ENCODE peak calls at places on chromosome 20, in four cellular contexts. H is AG09319; L is CD8-positive, alpha-beta T cell; Q is HFFc6. N is an unnamed sample.

GRCh38 chr20:58850693-58851174 is at the start of gene GNAS-AS1:
- DNase-seq in Q (peak), H (peak), L (peak), N (no peak)

GRCh38 chr20:36836591-36837329 is 39.2 kb upstream of the TLDC2 start:
- DNase-seq in L (no peak), H (no peak), Q (peak), N (peak)

GRCh38 chr20:6492396-6493055 is 275.0 kb upstream of the BMP2 start:
- DNase-seq in L (no peak), H (no peak), Q (no peak), N (no peak)

GRCh38 chr20:20373046-20373706 is 5.3 kb downstream of the INSM1 start:
- DNase-seq in L (no peak), H (no peak), Q (peak), N (no peak)

GRCh38 chr20:49811825-49812462 is 684 bp upstream of the SLC9A8 start:
- DNase-seq in L (no peak), Q (peak), H (no peak), N (no peak)

GRCh38 chr20:1876975-1877603 is 18.1 kb upstream of the SIRPA start:
- DNase-seq in L (no peak), Q (no peak), H (no peak), N (no peak)

GRCh38 chr20:8330785-8331699 is 199.0 kb downstream of the PLCB1 start:
- DNase-seq in Q (no peak), H (no peak), L (no peak), N (no peak)

GRCh38 chr20:7608246-7608645 is 332.0 kb downstream of the HAO1 start:
- DNase-seq in H (no peak), L (no peak), Q (no peak), N (no peak)

GRCh38 chr20:4681971-4682370 is 39.7 kb upstream of the PRND start:
- DNase-seq in H (peak), L (no peak), Q (peak), N (no peak)

GRCh38 chr20:16968099-16968498 is 219.9 kb downstream of the OTOR start:
- DNase-seq in L (no peak), H (no peak), Q (no peak), N (no peak)

DNA sequence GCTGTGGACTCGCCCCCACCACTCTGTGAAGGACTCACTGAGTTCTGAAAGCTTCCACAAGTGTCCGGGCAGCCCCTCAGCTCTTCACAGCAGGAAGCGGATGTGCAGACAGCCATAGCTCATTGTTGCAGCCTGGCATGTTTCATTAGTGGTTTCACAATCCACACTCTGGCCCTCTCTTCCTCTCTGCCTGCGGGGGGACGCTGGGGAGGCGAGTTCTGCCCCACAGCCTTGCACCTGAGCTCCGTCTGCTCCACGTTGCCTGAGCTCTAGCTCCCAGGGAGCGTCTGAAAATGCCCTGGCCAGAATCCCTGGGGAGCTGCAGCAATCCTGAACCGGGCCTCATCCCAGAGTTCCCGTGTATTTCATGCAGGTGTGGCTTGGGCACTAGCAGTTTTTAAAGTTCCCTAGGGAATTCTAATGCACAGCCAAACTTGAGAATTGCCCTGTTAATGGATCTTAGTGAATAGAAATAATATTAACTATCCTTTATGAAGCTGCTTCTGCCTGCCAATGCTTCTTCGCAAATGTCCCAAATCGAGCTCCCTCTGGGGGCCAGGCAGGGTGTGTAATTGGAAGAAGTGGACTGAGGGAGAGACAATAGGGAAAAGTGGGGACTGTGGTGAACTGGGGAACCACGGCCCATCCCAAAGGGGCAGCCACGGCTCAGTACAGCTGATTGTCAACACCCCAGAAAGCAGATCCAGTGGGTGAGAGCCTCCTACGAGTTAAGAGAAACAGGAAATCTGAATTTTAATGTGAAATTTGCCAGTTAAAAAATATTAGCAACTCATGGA is 51.5 kb downstream of the CTCFL start:
- DNase-seq in L (no peak), H (no peak), Q (no peak), N (peak)
- TF ChIP-seq CTCF in L (no peak), H (no peak), Q (no peak), N (peak)

GRCh38 chr20:53161473-53161872 is 189.3 kb downstream of the TSHZ2 start:
- DNase-seq in Q (no peak), L (no peak), H (no peak), N (no peak)

GRCh38 chr20:53163486-53163885 is 191.3 kb downstream of the TSHZ2 start:
- DNase-seq in L (no peak), H (no peak), Q (no peak), N (no peak)

GRCh38 chr20:53164072-53164471 is 191.9 kb downstream of the TSHZ2 start:
- DNase-seq in L (no peak), Q (no peak), H (no peak), N (no peak)

GRCh38 chr20:53161073-53161472 is 188.9 kb downstream of the TSHZ2 start:
- DNase-seq in Q (no peak), H (no peak), L (no peak), N (no peak)

DNA sequence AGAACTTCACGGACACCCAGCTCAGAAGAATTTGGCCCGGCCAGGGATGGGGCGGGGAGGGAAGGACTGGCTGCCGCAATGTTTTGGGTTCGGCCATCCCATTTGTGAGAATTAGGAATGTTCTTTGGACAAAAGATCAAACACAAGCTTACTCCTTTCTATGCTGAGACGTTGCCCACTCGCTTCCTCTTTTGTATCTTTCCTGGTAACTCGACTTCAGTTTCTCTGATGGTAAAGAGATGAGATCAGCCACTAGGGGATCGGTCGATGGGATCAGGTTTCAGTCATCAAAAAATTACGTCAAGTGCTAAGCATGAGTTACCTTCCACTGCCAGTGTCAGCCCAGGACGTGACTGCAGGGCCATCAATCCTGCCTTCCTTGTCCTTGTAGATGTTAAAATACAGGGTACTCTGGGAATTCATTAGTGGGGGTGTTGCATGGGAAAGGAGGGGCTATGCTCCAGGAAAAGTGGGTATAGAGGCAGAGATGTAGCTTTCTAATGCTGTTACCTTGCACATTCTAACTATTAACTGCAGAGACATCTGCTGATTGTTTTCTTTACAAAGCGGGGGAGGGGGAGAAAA is 190.2 kb downstream of the TSHZ2 start:
- DNase-seq in Q (peak), L (no peak), H (peak), N (no peak)
- TF ChIP-seq CTCF in Q (no peak), L (no peak), H (peak), N (no peak)

DNA sequence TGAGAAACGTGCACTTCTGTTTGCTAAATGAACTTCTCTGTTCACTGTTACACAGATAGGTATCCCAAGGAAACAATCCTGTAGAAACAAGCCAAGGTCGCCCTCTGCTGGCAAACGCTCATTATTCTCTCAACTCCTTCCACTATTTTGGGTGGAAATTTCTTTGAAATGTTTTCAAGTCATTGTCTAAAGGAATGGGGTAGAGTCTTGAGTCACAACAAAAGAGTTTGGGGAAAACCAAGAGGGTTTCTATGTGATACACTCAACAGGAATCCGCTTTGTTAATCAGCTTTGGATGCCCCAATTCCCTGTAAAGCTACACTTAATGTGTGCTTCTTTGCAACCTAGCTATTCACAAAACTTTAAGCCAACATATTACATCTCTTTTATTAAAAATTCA is 4.6 kb upstream of the RAE1 start:
- DNase-seq in Q (peak), H (peak), L (peak), N (no peak)
- TF ChIP-seq CTCF in Q (peak), H (peak), L (peak), N (peak)

DNA sequence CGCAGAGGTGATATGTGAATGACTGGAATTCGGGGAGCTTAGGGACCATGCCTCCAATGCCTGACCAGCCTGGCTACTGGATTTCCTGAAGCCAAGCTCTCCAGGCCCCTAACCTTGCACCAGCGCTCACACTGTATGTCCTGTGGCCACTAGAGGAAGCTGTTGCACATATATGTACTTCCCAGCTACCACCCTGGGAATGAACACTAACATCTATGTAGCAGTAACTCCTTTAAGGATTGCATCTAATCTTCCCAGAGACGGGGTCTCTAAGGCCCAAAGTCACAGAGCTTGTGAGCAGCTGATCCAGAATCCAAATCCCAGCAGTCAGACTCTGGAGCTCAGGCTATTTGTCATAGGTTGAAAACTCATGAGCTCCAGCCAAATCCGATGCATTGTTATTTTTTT is 20.4 kb upstream of the BPIFB1 start:
- DNase-seq in H (peak), Q (peak), L (no peak), N (no peak)
- TF ChIP-seq CTCF in H (peak), Q (peak), L (no peak), N (peak)

GRCh38 chr20:63567132-63567381 is 7.0 kb downstream of the HELZ2 start:
- DNase-seq in Q (no peak), L (no peak), H (no peak), N (no peak)

GRCh38 chr20:63567382-63568169 is 6.5 kb downstream of the HELZ2 start:
- DNase-seq in Q (no peak), L (peak), H (no peak), N (peak)

GRCh38 chr20:63570281-63571086 is 3.6 kb downstream of the HELZ2 start:
- DNase-seq in H (no peak), Q (no peak), L (no peak), N (no peak)

GRCh38 chr20:63568170-63568981 is 5.7 kb downstream of the HELZ2 start:
- DNase-seq in Q (no peak), L (no peak), H (no peak), N (no peak)

GRCh38 chr20:63568986-63569949 is 4.8 kb downstream of the HELZ2 start:
- DNase-seq in Q (no peak), H (no peak), L (no peak), N (no peak)
- TF ChIP-seq CTCF in Q (no peak), H (no peak), L (no peak), N (no peak)

DNA sequence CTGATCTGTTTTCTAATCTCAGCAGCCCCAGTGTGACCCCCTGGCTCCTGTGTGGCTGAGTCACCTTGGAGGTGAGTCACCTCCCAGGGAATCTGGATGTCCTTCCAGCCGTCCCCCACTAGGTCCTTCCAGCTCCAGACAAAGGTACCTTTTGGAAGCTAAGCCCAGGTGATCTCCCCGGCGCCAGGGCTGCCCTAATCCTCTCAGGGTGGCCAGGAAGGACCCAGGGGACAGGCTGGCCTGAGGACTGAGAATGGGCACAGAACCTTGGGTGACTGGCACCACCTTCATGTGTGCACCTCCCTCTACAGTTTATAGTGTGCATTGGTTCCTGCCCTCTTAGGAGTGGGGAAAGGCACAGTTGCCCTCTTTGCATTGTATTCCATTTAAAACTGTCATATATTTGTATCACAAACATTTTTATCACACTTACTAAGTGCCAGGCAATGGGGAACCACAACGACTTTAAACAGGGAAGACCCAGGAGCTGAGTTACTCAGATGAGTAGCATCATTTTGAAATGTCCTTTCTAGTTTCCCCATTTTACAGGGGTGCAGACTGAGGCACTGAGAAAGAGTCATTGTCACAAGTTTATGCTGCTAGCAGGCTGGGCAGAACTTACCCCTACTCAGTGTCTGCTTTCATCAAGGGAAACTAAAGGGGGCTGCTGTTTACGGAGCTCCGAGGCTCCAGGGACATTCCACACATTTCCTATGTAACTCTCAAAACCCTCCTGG is 2.6 kb upstream of the BPIFB4 start:
- DNase-seq in L (no peak), H (no peak), Q (no peak), N (no peak)
- TF ChIP-seq CTCF in L (no peak), H (peak), Q (peak), N (no peak)

DNA sequence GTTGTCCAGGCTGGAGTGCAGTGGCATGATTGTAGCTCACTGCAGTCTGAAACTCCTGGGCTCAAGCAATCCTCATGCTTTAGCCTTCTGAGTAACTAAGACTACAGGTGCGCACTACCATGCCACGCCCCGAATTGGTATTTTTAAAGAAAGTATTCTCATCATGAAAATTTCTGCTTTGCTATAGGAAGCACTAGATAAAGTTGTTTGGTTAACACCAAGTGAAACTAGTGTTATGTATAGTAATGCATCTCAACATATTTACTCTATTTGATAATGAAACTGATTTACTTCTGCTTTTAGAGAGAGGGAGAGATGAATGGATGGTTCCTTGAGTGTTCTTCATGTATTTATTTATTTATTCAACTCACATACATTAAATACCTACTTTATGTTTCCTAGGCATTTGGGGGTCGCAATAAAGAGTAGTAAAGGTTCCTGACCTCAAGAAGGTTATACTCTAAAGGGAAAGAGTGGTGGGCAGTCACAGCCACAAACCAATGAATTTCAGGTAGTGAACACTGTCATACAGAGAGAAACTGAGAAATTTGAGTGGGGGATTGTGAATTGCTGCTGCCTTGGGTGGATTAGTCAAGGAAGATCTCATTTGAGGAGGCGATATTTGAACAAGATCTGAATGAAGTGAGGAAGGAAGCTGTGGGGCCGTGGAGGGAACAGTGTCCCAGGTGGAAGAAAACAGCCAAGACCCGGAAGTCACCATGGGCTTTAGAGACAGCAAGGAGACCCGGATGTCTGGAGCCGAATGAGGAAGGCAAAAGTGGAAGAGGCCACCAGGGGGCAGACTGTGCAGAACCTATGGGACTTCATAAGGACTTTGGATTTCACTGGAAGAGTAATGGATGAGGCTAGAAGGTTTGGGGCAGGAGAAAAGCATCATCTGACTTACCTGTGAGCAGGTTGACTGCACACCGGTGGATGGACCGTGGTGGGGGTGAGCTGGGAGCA is 185.6 kb downstream of the TSHZ2 start:
- DNase-seq in Q (peak), H (peak), L (peak), N (no peak)
- TF ChIP-seq CTCF in Q (peak), H (peak), L (peak), N (peak)

GRCh38 chr20:39830903-39831302 is 858.1 kb downstream of the MAFB start:
- DNase-seq in H (no peak), Q (no peak), L (no peak), N (no peak)

GRCh38 chr20:39825950-39826349 is 863.1 kb downstream of the MAFB start:
- DNase-seq in H (no peak), Q (no peak), L (no peak), N (no peak)

GRCh38 chr20:39829713-39830112 is 859.3 kb downstream of the MAFB start:
- DNase-seq in L (no peak), Q (no peak), H (no peak), N (no peak)

GRCh38 chr20:39825524-39825923 is 863.4 kb downstream of the DHX35 start:
- DNase-seq in Q (no peak), L (no peak), H (no peak), N (no peak)

GRCh38 chr20:39829255-39829654 is 859.8 kb downstream of the MAFB start:
- DNase-seq in L (no peak), Q (no peak), H (no peak), N (no peak)
- TF ChIP-seq CTCF in L (no peak), Q (peak), H (peak), N (no peak)

DNA sequence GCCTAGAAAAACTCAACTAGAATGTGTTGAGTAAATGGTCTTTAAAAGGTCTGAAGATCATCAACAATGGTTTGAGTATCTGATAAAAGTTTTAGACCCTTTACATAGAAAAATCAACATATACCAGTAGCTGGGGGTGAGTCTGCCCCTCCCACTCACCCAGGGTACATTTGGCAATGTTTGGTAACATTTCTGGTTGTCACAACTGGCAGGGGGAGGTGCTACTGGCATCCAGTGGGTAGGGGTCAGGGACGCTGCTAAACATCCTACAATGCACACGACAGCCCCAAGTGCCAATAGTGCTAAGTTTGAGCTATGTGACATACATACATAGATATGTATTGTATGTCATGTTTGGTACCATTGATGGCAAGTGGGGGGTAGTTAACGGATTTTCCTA is 2.7 kb upstream of the MMP9 start:
- DNase-seq in H (no peak), Q (no peak), L (no peak), N (no peak)
- TF ChIP-seq CTCF in H (no peak), Q (no peak), L (no peak), N (no peak)

N was measured in CD14-positive monocyte.